ENCODE peak calls at places on chromosomes 2 and 18, in four cellular contexts. C is fibroblast of mammary gland, Q is foreskin fibroblast, V is GM12865. Z is an unnamed sample.

GRCh38 chr18:79371536-79372210 is 24.1 kb upstream of the NFATC1 start:
- DNase-seq in V (peak), C (no peak), Q (no peak), Z (no peak)

GRCh38 chr2:55014962-55015939 is 35.0 kb downstream of the RTN4 start:
- DNase-seq in C (peak), Q (peak), V (peak), Z (peak)

GRCh38 chr2:78397198-78397597 is 628.3 kb upstream of the REG3G start:
- DNase-seq in Q (no peak), V (no peak), C (no peak), Z (no peak)

GRCh38 chr18:12478269-12479057 is 70.7 kb downstream of the PRELID3A start:
- DNase-seq in V (no peak), C (no peak), Q (no peak), Z (no peak)

GRCh38 chr18:12011962-12012549 is 30.7 kb downstream of the IMPA2 start:
- DNase-seq in V (no peak), Q (no peak), C (peak), Z (no peak)

GRCh38 chr2:17300141-17300540 is 218.1 kb downstream of the RAD51AP2 start:
- DNase-seq in Q (peak), C (peak), V (no peak), Z (peak)

GRCh38 chr2:186365406-186365805 is 120.7 kb upstream of the ZC3H15 start:
- DNase-seq in C (no peak), V (no peak), Q (no peak), Z (no peak)

GRCh38 chr2:61438670-61439069 is 32.2 kb downstream of the USP34 start:
- DNase-seq in C (no peak), V (no peak), Q (no peak), Z (no peak)

GRCh38 chr18:61549411-61549810 is 216.2 kb downstream of the CDH20 start:
- DNase-seq in V (no peak), C (no peak), Q (no peak), Z (no peak)

GRCh38 chr2:68352651-68353386 is 12.3 kb upstream of the PLEK start:
- DNase-seq in C (peak), Q (no peak), V (no peak), Z (no peak)

GRCh38 chr2:238525990-238526389 is 99.3 kb downstream of the ASB1 start:
- DNase-seq in C (no peak), Q (no peak), V (no peak), Z (no peak)

GRCh38 chr2:100482741-100483140 is 12.5 kb downstream of the NMS start:
- DNase-seq in V (peak), C (no peak), Q (no peak), Z (no peak)

GRCh38 chr2:70467831-70468810 is 85.5 kb downstream of the TGFA start:
- DNase-seq in Q (no peak), C (no peak), V (no peak), Z (no peak)

GRCh38 chr2:162069200-162069910 is 4.7 kb downstream of the DPP4 start:
- DNase-seq in C (no peak), Q (no peak), V (no peak), Z (no peak)

GRCh38 chr18:944440-944839 is 39.8 kb downstream of the ADCYAP1 start:
- DNase-seq in C (peak), V (no peak), Q (no peak), Z (peak)

GRCh38 chr2:14255135-14255820 is 377.2 kb upstream of the LRATD1 start:
- DNase-seq in V (no peak), C (no peak), Q (no peak), Z (no peak)

GRCh38 chr18:59801576-59801975 is 98.2 kb upstream of the PMAIP1 start:
- DNase-seq in Q (no peak), C (no peak), V (no peak), Z (no peak)

GRCh38 chr2:29269095-29270090 is 154.2 kb downstream of the CLIP4 start:
- DNase-seq in C (no peak), Q (no peak), V (no peak), Z (no peak)

GRCh38 chr2:9570182-9571060 is 14.8 kb upstream of the ADAM17 start:
- DNase-seq in V (no peak), Q (no peak), C (peak), Z (no peak)

GRCh38 chr2:25161055-25161781 is 7.2 kb downstream of the POMC start:
- DNase-seq in V (no peak), C (peak), Q (no peak), Z (no peak)

GRCh38 chr2:29022455-29023128 is 41.5 kb downstream of the TOGARAM2 start:
- DNase-seq in C (no peak), Q (no peak), V (no peak), Z (no peak)

GRCh38 chr2:190867182-190867581 is 13.4 kb upstream of the GLS start:
- DNase-seq in V (no peak), C (no peak), Q (no peak), Z (no peak)

GRCh38 chr2:118050386-118050785 is 36.5 kb upstream of the CCDC93 start:
- DNase-seq in V (no peak), Q (no peak), C (no peak), Z (peak)

GRCh38 chr2:161556440-161556839 is 67.8 kb upstream of the SLC4A10 start:
- DNase-seq in Q (no peak), V (no peak), C (peak), Z (no peak)

GRCh38 chr2:69767034-69767433 is 25.1 kb downstream of the ANXA4 start:
- DNase-seq in Q (peak), V (no peak), C (peak), Z (peak)

GRCh38 chr18:74873629-74874028 is 276.0 kb downstream of the ZNF407 start:
- DNase-seq in Q (no peak), V (no peak), C (no peak), Z (no peak)

GRCh38 chr2:217612920-217613319 is 389.9 kb downstream of the TNS1 start:
- DNase-seq in V (no peak), C (no peak), Q (no peak), Z (no peak)

GRCh38 chr2:217611056-217611455 is 391.7 kb downstream of the TNS1 start:
- DNase-seq in Q (no peak), V (no peak), C (no peak), Z (no peak)

GRCh38 chr2:217611626-217612127 is 391.1 kb downstream of the TNS1 start:
- DNase-seq in C (no peak), V (no peak), Q (no peak), Z (no peak)

GRCh38 chr2:217609952-217610351 is 392.8 kb downstream of the TNS1 start:
- DNase-seq in C (no peak), V (no peak), Q (no peak), Z (no peak)

GRCh38 chr2:217610411-217610814 is 392.4 kb downstream of the TNS1 start:
- DNase-seq in Q (no peak), V (peak), C (no peak), Z (no peak)
- H3K4me3 ChIP-seq in Q (no peak), V (no peak), C (no peak), Z (no peak)

GRCh38 chr18:9184998-9185613 is 48.5 kb downstream of the ANKRD12 start:
- DNase-seq in Q (no peak), V (no peak), C (no peak), Z (no peak)
- H3K4me3 ChIP-seq in Q (no peak), V (no peak), C (no peak), Z (no peak)

GRCh38 chr2:127175406-127175805 is 44.7 kb downstream of the CYP27C1 start:
- DNase-seq in Q (peak), C (peak), V (no peak), Z (no peak)

GRCh38 chr2:127174176-127174575 is 45.9 kb downstream of the CYP27C1 start:
- DNase-seq in Q (peak), C (peak), V (no peak), Z (no peak)

GRCh38 chr2:127175821-127176354 is 44.2 kb downstream of the CYP27C1 start:
- DNase-seq in C (peak), V (no peak), Q (peak), Z (no peak)

GRCh38 chr2:127176371-127177311 is 43.5 kb downstream of the CYP27C1 start:
- DNase-seq in Q (peak), V (no peak), C (peak), Z (no peak)

DNA sequence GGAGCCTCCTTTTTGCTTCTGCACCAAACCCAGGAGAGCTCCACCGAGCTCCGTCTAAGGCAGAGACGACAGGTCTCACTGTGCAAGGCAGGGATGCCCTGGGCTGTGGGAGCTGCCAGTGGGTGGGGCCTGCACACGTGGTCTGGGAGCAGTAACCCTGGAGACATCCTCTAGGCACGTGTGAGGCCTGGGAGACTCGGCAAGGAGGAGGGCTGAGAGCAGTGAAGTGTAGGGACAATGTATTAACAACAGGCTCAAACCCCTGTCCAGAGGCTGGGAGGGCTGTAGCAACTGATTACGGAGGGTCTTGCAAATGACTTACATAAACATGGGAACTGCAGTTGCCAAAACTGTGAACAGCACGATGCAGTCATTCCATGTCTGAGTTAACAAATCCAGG is 45.1 kb downstream of the CYP27C1 start:
- DNase-seq in Q (peak), C (peak), V (no peak), Z (no peak)
- H3K4me3 ChIP-seq in Q (no peak), C (no peak), V (no peak), Z (no peak)

GRCh38 chr2:236180831-236181453 is 12.8 kb upstream of the GBX2 start:
- DNase-seq in Q (peak), V (peak), C (peak), Z (no peak)
- H3K4me3 ChIP-seq in Q (no peak), V (no peak), C (no peak), Z (no peak)

DNA sequence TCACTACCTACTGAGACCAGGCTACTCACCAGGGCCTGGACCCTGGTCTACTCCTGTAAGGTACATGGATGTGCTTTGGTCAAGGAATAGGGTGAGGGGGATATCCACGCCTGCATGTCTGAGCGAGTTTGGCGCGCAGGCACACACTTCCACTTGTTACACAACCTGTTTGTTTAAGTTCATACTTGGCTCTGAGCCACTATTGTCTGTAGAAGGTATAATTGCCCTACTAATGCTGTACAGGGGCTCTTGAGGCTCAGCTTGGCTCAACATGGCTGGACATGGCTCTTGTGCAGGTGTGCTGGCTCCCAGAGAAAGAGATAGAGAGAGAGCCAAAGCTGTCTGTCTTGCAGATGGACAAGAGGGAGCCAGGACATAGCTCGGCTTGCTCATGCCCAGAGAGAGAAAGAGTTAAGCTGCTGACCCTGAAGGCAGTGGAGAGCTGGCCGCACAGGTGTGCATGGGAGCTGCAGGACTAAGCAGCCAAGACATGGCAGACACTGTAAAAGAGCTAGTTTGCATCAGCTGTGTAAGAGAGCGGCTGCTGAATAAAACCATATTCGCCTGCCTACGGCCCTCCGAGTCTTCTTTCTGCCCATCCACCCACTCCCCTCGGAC is 35.2 kb downstream of the NPPC start:
- DNase-seq in V (no peak), Q (no peak), C (no peak), Z (no peak)
- H3K4me3 ChIP-seq in V (no peak), Q (no peak), C (no peak), Z (no peak)

DNA sequence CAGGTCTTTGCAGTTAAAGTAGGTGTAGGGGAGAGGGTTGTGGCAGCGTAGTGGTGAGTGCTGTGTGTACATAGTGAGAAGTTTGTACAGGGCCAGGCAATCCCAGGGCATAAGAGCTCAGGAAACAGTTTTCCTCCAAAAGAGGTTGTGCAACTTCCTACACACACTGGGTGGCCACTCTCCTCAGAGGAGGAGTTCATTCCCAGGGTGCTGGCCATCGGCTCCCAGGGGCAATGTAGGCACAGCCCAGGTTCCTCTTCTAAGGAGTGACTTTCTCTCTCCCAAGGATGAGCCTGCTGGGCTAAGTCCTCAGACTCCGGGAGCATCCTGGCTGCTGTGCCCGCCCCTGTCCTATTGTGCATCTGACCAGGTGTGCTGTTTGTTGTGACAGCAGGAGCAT is 3.0 kb downstream of the ACOXL start:
- DNase-seq in V (no peak), C (no peak), Q (no peak), Z (no peak)
- H3K4me3 ChIP-seq in V (no peak), C (no peak), Q (no peak), Z (no peak)

DNA sequence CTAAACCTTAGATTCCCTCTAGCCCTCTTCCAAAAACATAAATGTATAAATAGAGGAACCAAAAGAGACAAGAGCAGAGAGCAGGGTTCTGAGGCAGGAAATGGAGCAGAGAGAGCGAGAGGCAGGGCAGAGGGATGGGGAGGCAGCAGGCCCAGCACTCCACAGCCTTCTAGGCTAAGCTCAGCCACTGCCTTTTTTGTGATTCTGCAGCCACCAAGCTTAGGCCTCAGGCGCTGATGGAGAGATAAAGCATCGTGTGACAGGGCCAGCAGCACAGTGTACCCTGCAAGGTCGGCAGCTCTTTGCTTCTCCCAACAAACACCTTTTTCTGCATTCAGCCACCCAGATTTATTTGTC is 14.4 kb upstream of the MAT2A start:
- DNase-seq in V (no peak), Q (no peak), C (no peak), Z (no peak)
- H3K4me3 ChIP-seq in V (no peak), Q (no peak), C (no peak), Z (no peak)

GRCh38 chr2:611519-611918 is 65.7 kb downstream of the TMEM18 start:
- DNase-seq in V (no peak), Q (no peak), C (no peak), Z (no peak)
- H3K4me3 ChIP-seq in V (no peak), Q (no peak), C (no peak), Z (no peak)

GRCh38 chr2:102843759-102844443 is 82.1 kb downstream of the TMEM182 start:
- DNase-seq in Q (no peak), V (no peak), C (no peak), Z (no peak)

GRCh38 chr2:102850888-102851287 is 89.1 kb downstream of the TMEM182 start:
- DNase-seq in C (no peak), V (no peak), Q (no peak), Z (no peak)

GRCh38 chr2:102844911-102845310 is 83.1 kb downstream of the TMEM182 start:
- DNase-seq in V (no peak), Q (no peak), C (no peak), Z (no peak)

GRCh38 chr2:102848366-102848839 is 86.6 kb downstream of the TMEM182 start:
- DNase-seq in V (peak), C (peak), Q (no peak), Z (peak)
- H3K4me3 ChIP-seq in V (no peak), C (no peak), Q (no peak), Z (peak)

Z was measured in skeletal muscle cell.